ENCODE peak calls at places on chromosomes 3 and 15, in five cellular contexts. One of them, this sample, is unnamed.

GRCh38 chr3:45988100-45988761 is 7.4 kb downstream of the FYCO1 start:
- DNase-seq in adrenal gland: no peak
- DNase-seq in esophagus squamous epithelium: no peak
- DNase-seq in stomach: no peak
- DNase-seq in ovary: no peak
- DNase-seq in this sample: no peak

GRCh38 chr3:58422756-58423324 is 10.8 kb downstream of the PDHB start:
- DNase-seq in adrenal gland: no peak
- DNase-seq in esophagus squamous epithelium: no peak
- DNase-seq in stomach: no peak
- DNase-seq in ovary: no peak
- DNase-seq in this sample: no peak

GRCh38 chr3:173589116-173589515 is 191.6 kb downstream of the NLGN1 start:
- DNase-seq in adrenal gland: no peak
- DNase-seq in esophagus squamous epithelium: no peak
- DNase-seq in stomach: no peak
- DNase-seq in ovary: no peak
- DNase-seq in this sample: no peak

GRCh38 chr15:98561169-98561941 is 87.0 kb upstream of the IGF1R start:
- DNase-seq in adrenal gland: no peak
- DNase-seq in esophagus squamous epithelium: no peak
- DNase-seq in stomach: no peak
- DNase-seq in ovary: no peak
- DNase-seq in this sample: no peak

GRCh38 chr3:136947477-136947876 is 10.3 kb upstream of the IL20RB start:
- DNase-seq in adrenal gland: no peak
- DNase-seq in esophagus squamous epithelium: no peak
- DNase-seq in stomach: no peak
- DNase-seq in ovary: no peak
- DNase-seq in this sample: no peak

GRCh38 chr3:5058463-5058862 is 63.6 kb upstream of the ARL8B start:
- DNase-seq in adrenal gland: no peak
- DNase-seq in esophagus squamous epithelium: no peak
- DNase-seq in stomach: no peak
- DNase-seq in ovary: no peak
- DNase-seq in this sample: no peak

GRCh38 chr3:119779731-119780383 is 2.0 kb upstream of the NR1I2 start:
- DNase-seq in adrenal gland: no peak
- DNase-seq in esophagus squamous epithelium: no peak
- DNase-seq in stomach: no peak
- DNase-seq in ovary: no peak
- DNase-seq in this sample: no peak

GRCh38 chr3:130997291-130997690 is 29.3 kb downstream of the ASTE1 start:
- DNase-seq in adrenal gland: no peak
- DNase-seq in esophagus squamous epithelium: no peak
- DNase-seq in stomach: no peak
- DNase-seq in ovary: no peak
- DNase-seq in this sample: no peak

GRCh38 chr15:23095796-23096195 is 40.8 kb downstream of the GOLGA6L1 start:
- DNase-seq in adrenal gland: no peak
- DNase-seq in esophagus squamous epithelium: no peak
- DNase-seq in stomach: no peak
- DNase-seq in ovary: no peak
- DNase-seq in this sample: no peak

GRCh38 chr15:74785716-74786032 is 3.8 kb downstream of the CSK start:
- DNase-seq in adrenal gland: no peak
- DNase-seq in esophagus squamous epithelium: no peak
- DNase-seq in stomach: no peak
- DNase-seq in ovary: no peak
- DNase-seq in this sample: no peak

GRCh38 chr3:67437789-67438188 is 216.6 kb downstream of the SUCLG2 start:
- DNase-seq in adrenal gland: no peak
- DNase-seq in esophagus squamous epithelium: no peak
- DNase-seq in stomach: no peak
- DNase-seq in ovary: no peak
- DNase-seq in this sample: no peak

GRCh38 chr15:67433495-67434099 is 87.3 kb upstream of the C15orf61 start:
- DNase-seq in adrenal gland: peak; percentile 73
- DNase-seq in esophagus squamous epithelium: no peak
- DNase-seq in stomach: peak; percentile 64
- DNase-seq in ovary: peak; percentile 56
- DNase-seq in this sample: peak; percentile 67

GRCh38 chr15:41581110-41581509 is 22.1 kb downstream of the TYRO3 start:
- DNase-seq in adrenal gland: no peak
- DNase-seq in esophagus squamous epithelium: no peak
- DNase-seq in stomach: no peak
- DNase-seq in ovary: no peak
- DNase-seq in this sample: no peak

GRCh38 chr15:39692464-39693327 is 89.9 kb downstream of the FSIP1 start:
- DNase-seq in adrenal gland: no peak
- DNase-seq in esophagus squamous epithelium: no peak
- DNase-seq in stomach: no peak
- DNase-seq in ovary: no peak
- DNase-seq in this sample: no peak

GRCh38 chr3:189308594-189308993 is 136.8 kb downstream of the TPRG1 start:
- DNase-seq in adrenal gland: no peak
- DNase-seq in esophagus squamous epithelium: no peak
- DNase-seq in stomach: no peak
- DNase-seq in ovary: no peak
- DNase-seq in this sample: no peak

GRCh38 chr3:138461246-138461645 is 26.8 kb downstream of the ESYT3 start:
- DNase-seq in adrenal gland: peak; percentile 18
- DNase-seq in esophagus squamous epithelium: no peak
- DNase-seq in stomach: no peak
- DNase-seq in ovary: peak; percentile 5
- DNase-seq in this sample: no peak

GRCh38 chr3:48016336-48016973 is at the start of gene MAP4:
- DNase-seq in adrenal gland: no peak
- DNase-seq in esophagus squamous epithelium: no peak
- DNase-seq in stomach: no peak
- DNase-seq in ovary: no peak
- DNase-seq in this sample: no peak

GRCh38 chr3:56782215-56782614 is 19.5 kb downstream of the ARHGEF3 start:
- DNase-seq in adrenal gland: no peak
- DNase-seq in esophagus squamous epithelium: no peak
- DNase-seq in stomach: no peak
- DNase-seq in ovary: no peak
- DNase-seq in this sample: no peak

GRCh38 chr3:188296761-188297689 is 143.1 kb downstream of the LPP start:
- DNase-seq in adrenal gland: peak; percentile 80
- DNase-seq in esophagus squamous epithelium: no peak
- DNase-seq in stomach: no peak
- DNase-seq in ovary: no peak
- DNase-seq in this sample: peak; percentile 85

GRCh38 chr3:182388506-182388905 is 404.8 kb upstream of the ATP11B start:
- DNase-seq in adrenal gland: no peak
- DNase-seq in esophagus squamous epithelium: no peak
- DNase-seq in stomach: no peak
- DNase-seq in ovary: no peak
- DNase-seq in this sample: no peak

GRCh38 chr3:133763797-133764734 is 17.9 kb downstream of the TF start:
- DNase-seq in adrenal gland: no peak
- DNase-seq in esophagus squamous epithelium: no peak
- DNase-seq in stomach: no peak
- DNase-seq in ovary: no peak
- DNase-seq in this sample: no peak

GRCh38 chr15:51024735-51025453 is 69.8 kb downstream of the TNFAIP8L3 start:
- DNase-seq in adrenal gland: no peak
- DNase-seq in esophagus squamous epithelium: no peak
- DNase-seq in stomach: no peak
- DNase-seq in ovary: no peak
- DNase-seq in this sample: peak; percentile 8

GRCh38 chr15:70473623-70474366 is 289.6 kb downstream of the UACA start:
- DNase-seq in adrenal gland: no peak
- DNase-seq in esophagus squamous epithelium: no peak
- DNase-seq in stomach: no peak
- DNase-seq in ovary: no peak
- DNase-seq in this sample: no peak

GRCh38 chr3:164723396-164723795 is 354.9 kb downstream of the SI start:
- DNase-seq in adrenal gland: no peak
- DNase-seq in esophagus squamous epithelium: no peak
- DNase-seq in stomach: no peak
- DNase-seq in ovary: no peak
- DNase-seq in this sample: no peak

GRCh38 chr15:42716125-42716524 is 20.8 kb downstream of the CDAN1 start:
- DNase-seq in adrenal gland: peak; percentile 11
- DNase-seq in esophagus squamous epithelium: no peak
- DNase-seq in stomach: peak; percentile 14
- DNase-seq in ovary: no peak
- DNase-seq in this sample: no peak

GRCh38 chr3:195895900-195896360 is 12.4 kb downstream of the TNK2 start:
- DNase-seq in adrenal gland: peak; percentile 86
- DNase-seq in esophagus squamous epithelium: no peak
- DNase-seq in stomach: peak; percentile 66
- DNase-seq in ovary: peak; percentile 80
- DNase-seq in this sample: peak; percentile 70

GRCh38 chr3:27209595-27210264 is 159.5 kb downstream of the NEK10 start:
- DNase-seq in adrenal gland: no peak
- DNase-seq in esophagus squamous epithelium: no peak
- DNase-seq in stomach: no peak
- DNase-seq in ovary: no peak
- DNase-seq in this sample: no peak

GRCh38 chr15:86082619-86083377 is 3.1 kb downstream of the AGBL1 start:
- DNase-seq in adrenal gland: peak; percentile 66
- DNase-seq in esophagus squamous epithelium: no peak
- DNase-seq in stomach: no peak
- DNase-seq in ovary: no peak
- DNase-seq in this sample: no peak

GRCh38 chr3:53170325-53171108 is 9.5 kb downstream of the PRKCD start:
- DNase-seq in adrenal gland: no peak
- DNase-seq in esophagus squamous epithelium: no peak
- DNase-seq in stomach: no peak
- DNase-seq in ovary: no peak
- DNase-seq in this sample: no peak

GRCh38 chr3:69084326-69084667 is 440 bp upstream of the ARL6IP5 start:
- DNase-seq in adrenal gland: no peak
- DNase-seq in esophagus squamous epithelium: no peak
- DNase-seq in stomach: peak; percentile 43
- DNase-seq in ovary: no peak
- DNase-seq in this sample: peak; percentile 44

GRCh38 chr3:69079269-69080159 is 651 bp downstream of the UBA3 start:
- DNase-seq in adrenal gland: no peak
- DNase-seq in esophagus squamous epithelium: no peak
- DNase-seq in stomach: no peak
- DNase-seq in ovary: peak; percentile 52
- DNase-seq in this sample: no peak

GRCh38 chr3:69081583-69082262 is 1.6 kb upstream of the UBA3 start:
- DNase-seq in adrenal gland: no peak
- DNase-seq in esophagus squamous epithelium: no peak
- DNase-seq in stomach: no peak
- DNase-seq in ovary: no peak
- DNase-seq in this sample: no peak

GRCh38 chr3:69082805-69083204 is 1.9 kb upstream of the ARL6IP5 start:
- DNase-seq in adrenal gland: no peak
- DNase-seq in esophagus squamous epithelium: no peak
- DNase-seq in stomach: peak; percentile 31
- DNase-seq in ovary: no peak
- DNase-seq in this sample: no peak

DNA sequence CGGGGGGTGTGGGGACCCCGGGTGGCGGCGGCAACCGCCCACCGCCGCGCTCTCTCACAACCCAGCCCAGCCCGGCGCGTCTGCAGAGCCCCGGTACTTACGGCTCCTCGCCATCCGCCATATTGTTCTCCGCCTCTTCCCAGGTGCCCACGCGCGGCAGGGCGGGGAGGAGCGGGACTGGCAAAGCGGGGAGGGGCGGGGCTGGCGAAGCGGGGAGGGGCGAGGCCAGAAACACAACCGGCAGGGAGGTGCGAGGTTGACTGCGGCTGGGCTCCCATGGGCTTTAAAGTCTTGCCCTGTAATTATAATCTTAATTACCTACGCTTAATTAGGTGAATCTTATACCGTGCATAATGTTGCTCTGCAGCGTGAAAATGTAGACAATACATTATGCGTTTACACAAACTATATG is at the start of gene UBA3:
- DNase-seq in adrenal gland: peak; percentile 94
- DNase-seq in esophagus squamous epithelium: peak; percentile 72
- DNase-seq in stomach: peak; percentile 92
- DNase-seq in ovary: peak; percentile 92
- DNase-seq in this sample: peak; percentile 91
- TF ChIP-seq POLR2A in adrenal gland: peak; percentile 59
- TF ChIP-seq POLR2A in esophagus squamous epithelium: no peak
- TF ChIP-seq POLR2A in stomach: no peak
- TF ChIP-seq POLR2A in ovary: no peak
- TF ChIP-seq POLR2A in this sample: peak; percentile 64

GRCh38 chr15:59797756-59798604 is 108.9 kb upstream of the BNIP2 start:
- DNase-seq in adrenal gland: no peak
- DNase-seq in esophagus squamous epithelium: no peak
- DNase-seq in stomach: no peak
- DNase-seq in ovary: no peak
- DNase-seq in this sample: no peak
- H3K4me3 ChIP-seq in adrenal gland: no peak overlapping the region
- H3K4me3 ChIP-seq in esophagus squamous epithelium: no peak overlapping the region
- H3K4me3 ChIP-seq in stomach: no peak overlapping the region
- H3K4me3 ChIP-seq in ovary: no peak overlapping the region
- H3K4me3 ChIP-seq in this sample: no peak overlapping the region

GRCh38 chr3:161252143-161252542 is 31.0 kb downstream of the NMD3 start:
- DNase-seq in adrenal gland: no peak
- DNase-seq in esophagus squamous epithelium: no peak
- DNase-seq in stomach: no peak
- DNase-seq in ovary: no peak
- DNase-seq in this sample: no peak
- H3K36me3 ChIP-seq in adrenal gland: peaks cover 58% of the 10 kb centered on the region
- H3K36me3 ChIP-seq in esophagus squamous epithelium: peaks cover 12% of the 10 kb centered on the region
- H3K36me3 ChIP-seq in stomach: peaks cover 84% of the 10 kb centered on the region
- H3K36me3 ChIP-seq in ovary: no peaks in the 10 kb centered on the region
- H3K36me3 ChIP-seq in this sample: peaks cover 42% of the 10 kb centered on the region

GRCh38 chr3:171223396-171223795 is 196.9 kb upstream of the SLC2A2 start:
- DNase-seq in adrenal gland: no peak
- DNase-seq in esophagus squamous epithelium: no peak
- DNase-seq in stomach: no peak
- DNase-seq in ovary: no peak
- DNase-seq in this sample: no peak

GRCh38 chr3:171219258-171219657 is 192.7 kb upstream of the SLC2A2 start:
- DNase-seq in adrenal gland: no peak
- DNase-seq in esophagus squamous epithelium: no peak
- DNase-seq in stomach: no peak
- DNase-seq in ovary: no peak
- DNase-seq in this sample: no peak

GRCh38 chr3:171222995-171223394 is 196.5 kb upstream of the SLC2A2 start:
- DNase-seq in adrenal gland: no peak
- DNase-seq in esophagus squamous epithelium: no peak
- DNase-seq in stomach: no peak
- DNase-seq in ovary: no peak
- DNase-seq in this sample: no peak

GRCh38 chr3:171221597-171221996 is 195.1 kb upstream of the SLC2A2 start:
- DNase-seq in adrenal gland: no peak
- DNase-seq in esophagus squamous epithelium: no peak
- DNase-seq in stomach: no peak
- DNase-seq in ovary: no peak
- DNase-seq in this sample: no peak

DNA sequence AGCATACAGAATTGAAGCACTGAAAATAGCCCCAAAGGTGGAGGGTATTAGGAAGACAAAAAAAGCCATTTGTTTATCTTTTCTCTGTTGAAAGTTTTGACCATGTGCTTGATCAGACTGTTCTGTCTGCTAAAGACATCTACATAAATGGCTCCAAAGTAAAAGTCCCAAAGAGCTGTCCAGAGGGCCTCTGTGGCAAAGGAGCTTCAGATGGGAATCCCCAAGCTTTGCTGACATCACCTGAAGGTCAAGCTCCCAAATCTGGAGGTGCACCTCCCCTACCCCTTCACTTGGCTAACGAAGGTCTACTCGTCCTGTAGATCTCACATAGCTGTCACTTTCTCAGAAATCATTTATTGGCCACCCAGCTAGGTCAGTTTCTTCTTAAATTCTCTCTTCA is 194.6 kb upstream of the SLC2A2 start:
- DNase-seq in adrenal gland: no peak
- DNase-seq in esophagus squamous epithelium: no peak
- DNase-seq in stomach: no peak
- DNase-seq in ovary: no peak
- DNase-seq in this sample: no peak
- TF ChIP-seq POLR2A in adrenal gland: no peak
- TF ChIP-seq POLR2A in esophagus squamous epithelium: no peak
- TF ChIP-seq POLR2A in stomach: no peak
- TF ChIP-seq POLR2A in ovary: no peak
- TF ChIP-seq POLR2A in this sample: no peak